ENCODE peak calls at places on chromosomes 1 and 21, in nine cellular contexts. H is GM23338, X is hepatocyte, F is lower lobe of right lung, D is left ventricle myocardium inferior, I is pancreas, A is left lung, K is small intestine, L is tibial artery. U is an unnamed sample. For H3K4me1, the result is how much of the 10 kb centered on the place peaks cover.

GRCh38 chr1:199394856-199395255 is 632.7 kb upstream of the NR5A2 start:
- DNase-seq in H (no peak), X (no peak), F (no peak), D (no peak), I (no peak), A (no peak), K (no peak), L (no peak), U (no peak)

GRCh38 chr1:210024996-210025395 is 87.0 kb downstream of the SYT14 start:
- DNase-seq in H (peak), X (no peak), F (no peak), D (no peak), I (no peak), A (no peak), K (no peak), L (no peak), U (no peak)

GRCh38 chr1:9766759-9767442 is 56.9 kb downstream of the CLSTN1 start:
- DNase-seq in H (no peak), X (peak), F (no peak), D (no peak), I (no peak), A (no peak), K (no peak), L (no peak), U (peak)

GRCh38 chr1:226871047-226871365 is 590 bp downstream of the PSEN2 start:
- DNase-seq in H (peak), X (no peak), F (no peak), D (no peak), I (no peak), A (no peak), K (no peak), L (no peak), U (no peak)

GRCh38 chr1:37845049-37845646 is 14.2 kb downstream of the MTF1 start:
- DNase-seq in H (no peak), X (no peak), F (no peak), D (no peak), I (no peak), A (no peak), K (no peak), L (no peak), U (no peak)

GRCh38 chr1:24142546-24143431 is at the start of gene IL22RA1:
- DNase-seq in H (no peak), X (peak), F (no peak), D (peak), I (peak), A (no peak), K (peak), L (no peak), U (no peak)

GRCh38 chr1:29856663-29857224 is 620.4 kb downstream of the PTPRU start:
- DNase-seq in H (no peak), X (no peak), F (no peak), D (no peak), I (no peak), A (no peak), K (no peak), L (no peak), U (no peak)

GRCh38 chr1:202692959-202693555 is 17.2 kb downstream of the SYT2 start:
- DNase-seq in H (peak), X (peak), F (peak), D (peak), I (peak), A (no peak), K (peak), L (peak), U (peak)

GRCh38 chr21:20443558-20444155 is 554.6 kb upstream of the NCAM2 start:
- DNase-seq in H (peak), X (peak), F (no peak), D (no peak), I (no peak), A (no peak), K (no peak), L (no peak), U (no peak)

GRCh38 chr1:174209347-174210187 is 50.2 kb downstream of the RABGAP1L start:
- DNase-seq in H (no peak), X (no peak), F (no peak), D (no peak), I (no peak), A (no peak), K (no peak), L (no peak), U (no peak)

GRCh38 chr1:232599178-232600041 is 30.5 kb downstream of the SIPA1L2 start:
- DNase-seq in H (no peak), X (no peak), F (no peak), D (no peak), I (no peak), A (no peak), K (no peak), L (no peak), U (peak)

GRCh38 chr1:228860911-228861829 is 125.9 kb downstream of the RHOU start:
- DNase-seq in H (no peak), X (peak), F (no peak), D (no peak), I (peak), A (no peak), K (peak), L (no peak), U (peak)

GRCh38 chr1:39450956-39451601 is 40.4 kb upstream of the BMP8A start:
- DNase-seq in H (no peak), X (no peak), F (no peak), D (no peak), I (no peak), A (no peak), K (no peak), L (no peak), U (peak)

GRCh38 chr1:197915217-197915616 is 2.0 kb upstream of the LHX9 start:
- DNase-seq in H (peak), X (no peak), F (no peak), D (no peak), I (no peak), A (no peak), K (no peak), L (no peak), U (no peak)

GRCh38 chr1:25090707-25091422 is 141.4 kb downstream of the SYF2 start:
- DNase-seq in H (no peak), X (no peak), F (no peak), D (no peak), I (no peak), A (no peak), K (no peak), L (no peak), U (no peak)

GRCh38 chr1:86754265-86754974 is 50.0 kb downstream of the SH3GLB1 start:
- DNase-seq in H (peak), X (no peak), F (no peak), D (no peak), I (no peak), A (no peak), K (no peak), L (no peak), U (no peak)

GRCh38 chr1:27770293-27770830 is 2.7 kb upstream of the STX12 start:
- DNase-seq in H (no peak), X (no peak), F (no peak), D (no peak), I (no peak), A (no peak), K (no peak), L (no peak), U (no peak)

GRCh38 chr1:40911105-40911504 is 48.9 kb upstream of the CITED4 start:
- DNase-seq in H (no peak), X (no peak), F (no peak), D (no peak), I (no peak), A (no peak), K (no peak), L (no peak), U (no peak)

DNA sequence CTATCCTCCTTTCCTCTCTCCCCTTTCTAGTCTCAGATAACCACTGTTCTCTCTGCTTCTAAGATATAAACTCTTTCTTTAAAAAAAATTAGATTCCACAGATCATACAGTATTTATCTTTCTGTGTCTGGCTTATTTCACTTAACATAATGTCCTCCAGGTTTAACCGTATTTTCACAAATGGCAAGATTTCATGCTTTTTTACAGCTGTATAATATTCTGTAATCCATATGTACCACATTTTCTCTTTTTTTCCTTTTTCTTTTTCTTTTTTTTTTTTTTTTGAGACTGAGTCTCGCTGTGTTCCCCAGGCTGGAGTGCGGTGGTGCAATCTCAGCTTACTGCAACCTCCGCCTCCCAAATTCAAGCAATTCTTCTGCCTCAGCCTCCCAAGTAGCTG is 5.1 kb upstream of the SLC16A1 start:
- DNase-seq in H (no peak), X (no peak), F (no peak), D (no peak), I (no peak), A (no peak), K (no peak), L (no peak), U (no peak)
- H3K4me1 ChIP-seq in H (under half), X (under half), F (under half), D (half or more), I (under half), A (under half), K (under half), L (under half), U (under half)

GRCh38 chr21:33112151-33112550 is 42.2 kb downstream of the OLIG1 start:
- DNase-seq in H (no peak), X (no peak), F (no peak), D (no peak), I (no peak), A (no peak), K (no peak), L (no peak), U (no peak)
- H3K4me1 ChIP-seq in H (half or more), X (under half), F (under half), D (under half), I (under half), A (under half), K (under half), L (under half), U (under half)

GRCh38 chr1:192513697-192514096 is 61.9 kb upstream of the RGS1 start:
- DNase-seq in H (no peak), X (no peak), F (no peak), D (no peak), I (no peak), A (no peak), K (no peak), L (no peak), U (no peak)
- H3K4me1 ChIP-seq in H (under half), X (under half), F (under half), D (under half), I (under half), A (under half), K (under half), L (under half), U (under half)

GRCh38 chr1:31902509-31902857 is 35.7 kb downstream of the PTP4A2 start:
- DNase-seq in H (no peak), X (no peak), F (no peak), D (no peak), I (no peak), A (no peak), K (no peak), L (no peak), U (no peak)

GRCh38 chr1:31906557-31906956 is 31.6 kb downstream of the PTP4A2 start:
- DNase-seq in H (no peak), X (no peak), F (no peak), D (no peak), I (no peak), A (no peak), K (no peak), L (no peak), U (no peak)

GRCh38 chr1:31905681-31906080 is 32.5 kb downstream of the PTP4A2 start:
- DNase-seq in H (no peak), X (no peak), F (no peak), D (no peak), I (no peak), A (no peak), K (no peak), L (no peak), U (no peak)

GRCh38 chr1:31905093-31905509 is 33.1 kb downstream of the PTP4A2 start:
- DNase-seq in H (no peak), X (no peak), F (no peak), D (no peak), I (no peak), A (no peak), K (no peak), L (no peak), U (no peak)

GRCh38 chr1:31904339-31905092 is 33.7 kb downstream of the PTP4A2 start:
- DNase-seq in H (no peak), X (peak), F (peak), D (peak), I (no peak), A (peak), K (no peak), L (peak), U (no peak)
- H3K4me1 ChIP-seq in H (under half), X (under half), F (under half), D (under half), I (under half), A (under half), K (under half), L (under half), U (under half)

GRCh38 chr1:245356891-245357585 is 202.3 kb downstream of the KIF26B start:
- DNase-seq in H (no peak), X (no peak), F (no peak), D (no peak), I (no peak), A (no peak), K (no peak), L (no peak), U (no peak)

GRCh38 chr1:245348626-245349025 is 193.8 kb downstream of the KIF26B start:
- DNase-seq in H (no peak), X (no peak), F (no peak), D (no peak), I (no peak), A (no peak), K (no peak), L (no peak), U (no peak)

GRCh38 chr1:245353915-245354775 is 199.4 kb downstream of the KIF26B start:
- DNase-seq in H (no peak), X (no peak), F (no peak), D (no peak), I (no peak), A (no peak), K (no peak), L (no peak), U (no peak)

DNA sequence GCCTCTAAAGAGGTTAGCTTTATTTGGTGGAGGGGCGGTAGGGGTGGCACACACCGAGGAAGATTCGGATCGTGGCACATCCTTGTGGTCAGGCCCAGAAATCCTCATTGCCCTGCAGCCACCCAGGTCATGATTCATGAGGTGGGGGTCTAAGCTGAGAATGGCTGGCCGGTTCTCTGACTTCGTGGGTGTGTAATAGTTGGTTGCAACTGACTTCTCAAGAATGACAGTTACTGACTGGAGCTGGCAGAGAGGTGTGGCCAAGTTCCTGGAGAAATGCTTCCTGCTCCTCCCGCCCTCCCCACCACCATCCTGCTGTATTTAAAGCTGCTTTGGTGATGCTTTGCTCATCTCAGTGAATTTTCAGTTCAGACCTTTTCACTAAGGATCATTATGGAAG is 198.6 kb downstream of the KIF26B start:
- DNase-seq in H (no peak), X (no peak), F (no peak), D (no peak), I (no peak), A (no peak), K (no peak), L (no peak), U (no peak)
- H3K4me1 ChIP-seq in H (under half), X (under half), F (under half), D (under half), I (under half), A (under half), K (under half), L (under half), U (under half)

GRCh38 chr1:61081135-61081636 is 1.2 kb upstream of the NFIA start:
- DNase-seq in H (peak), X (peak), F (no peak), D (no peak), I (no peak), A (no peak), K (no peak), L (no peak), U (peak)

GRCh38 chr1:61078611-61079010 is 3.8 kb upstream of the NFIA start:
- DNase-seq in H (peak), X (peak), F (no peak), D (no peak), I (no peak), A (no peak), K (no peak), L (no peak), U (no peak)

GRCh38 chr1:61079276-61079897 is 3.0 kb upstream of the NFIA start:
- DNase-seq in H (peak), X (peak), F (no peak), D (no peak), I (no peak), A (no peak), K (peak), L (no peak), U (no peak)

GRCh38 chr1:61080408-61081134 is 1.8 kb upstream of the NFIA start:
- DNase-seq in H (peak), X (no peak), F (no peak), D (no peak), I (no peak), A (no peak), K (no peak), L (no peak), U (no peak)

GRCh38 chr1:61079898-61080336 is 2.4 kb upstream of the NFIA start:
- DNase-seq in H (peak), X (peak), F (peak), D (peak), I (peak), A (peak), K (peak), L (peak), U (peak)
- H3K4me1 ChIP-seq in H (under half), X (under half), F (under half), D (half or more), I (under half), A (under half), K (under half), L (under half), U (under half)

DNA sequence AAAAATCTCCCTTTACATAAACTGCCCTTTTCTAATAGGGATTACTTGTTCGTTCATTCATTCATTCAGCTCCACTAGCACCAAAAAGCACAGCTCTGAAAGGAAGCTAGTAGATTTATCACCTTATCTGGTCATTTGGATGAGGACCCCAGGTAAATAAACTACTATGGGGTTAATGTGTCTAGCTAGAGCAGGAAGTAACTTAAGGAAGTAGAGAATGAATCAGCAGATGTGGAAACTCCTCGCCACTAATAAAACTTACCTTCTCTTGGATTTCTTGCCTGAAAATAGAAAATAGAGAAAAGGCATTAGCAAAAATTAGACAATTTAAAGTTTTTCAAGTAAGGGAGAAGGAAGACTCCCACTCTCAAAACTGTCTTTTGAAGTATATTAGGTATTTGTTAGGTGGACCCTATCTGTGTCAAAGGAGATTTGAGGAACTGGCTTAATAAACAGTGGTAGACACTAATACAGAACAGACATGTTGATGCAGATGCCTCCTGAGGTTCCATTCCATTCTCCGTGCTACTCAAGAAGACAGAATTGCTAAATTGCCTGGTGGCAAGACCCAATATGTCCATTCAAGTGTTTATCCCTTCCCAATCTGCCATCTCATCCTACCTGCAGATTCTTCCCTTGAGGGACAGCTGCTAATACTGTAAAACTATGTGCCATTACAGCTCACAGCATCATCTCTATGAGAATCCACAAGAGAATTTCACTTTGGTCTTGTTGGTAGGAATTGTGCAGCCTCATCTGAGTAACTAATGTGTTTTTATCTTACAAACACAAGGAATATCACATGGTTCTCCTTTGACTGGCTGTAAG is 14.9 kb downstream of the SELL start:
- DNase-seq in H (no peak), X (no peak), F (no peak), D (no peak), I (no peak), A (no peak), K (no peak), L (no peak), U (no peak)
- H3K4me1 ChIP-seq in H (under half), X (under half), F (under half), D (under half), I (under half), A (under half), K (under half), L (under half), U (under half)

DNA sequence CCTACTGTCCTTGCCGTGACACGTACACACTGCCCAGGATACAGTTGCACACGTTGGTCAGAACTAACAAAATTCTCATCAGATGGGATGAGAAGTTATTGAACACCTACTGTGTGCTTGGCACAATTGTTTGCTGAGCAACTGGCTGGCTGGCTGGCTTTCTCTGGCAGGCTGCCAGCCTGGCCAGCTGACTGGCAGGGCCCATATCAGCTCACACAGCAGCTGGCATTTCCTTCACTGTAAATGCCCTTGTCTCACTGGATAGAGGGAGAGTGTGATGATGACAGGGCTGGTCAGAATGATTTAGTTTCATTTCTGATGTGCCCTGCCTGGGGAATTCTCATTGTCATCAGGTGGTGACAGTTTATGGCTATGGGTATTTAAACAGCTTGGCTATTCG is 15.8 kb downstream of the CAMK2N1 start:
- DNase-seq in H (no peak), X (no peak), F (no peak), D (no peak), I (no peak), A (no peak), K (peak), L (no peak), U (no peak)
- H3K4me1 ChIP-seq in H (under half), X (under half), F (under half), D (under half), I (under half), A (under half), K (under half), L (under half), U (under half)